ENCODE peak calls at places on chromosomes 16 and 17, in four cellular contexts. K is PC-3, T is neural crest cell, V is HFFc6. C is an unnamed sample.

GRCh38 chr17:82231562-82232321 is 2.9 kb downstream of the SLC16A3 start:
- DNase-seq in K (peak), T (peak), V (no peak), C (peak)

GRCh38 chr17:82876602-82877391 is 37.0 kb upstream of the ZNF750 start:
- DNase-seq in K (peak), T (peak), V (peak), C (peak)

GRCh38 chr16:70523013-70523620 is at the start of gene COG4:
- DNase-seq in K (peak), T (peak), V (peak), C (peak)

GRCh38 chr17:53607475-53607874 is 215.3 kb upstream of the KIF2B start:
- DNase-seq in K (no peak), T (no peak), V (no peak), C (no peak)

GRCh38 chr16:4358831-4359561 is 7.9 kb upstream of the PAM16 start:
- DNase-seq in K (peak), T (peak), V (no peak), C (peak)

GRCh38 chr16:23061669-23062068 is 87.6 kb downstream of the USP31 start:
- DNase-seq in K (no peak), T (no peak), V (peak), C (no peak)

GRCh38 chr16:53043462-53043861 is 9.2 kb downstream of the CHD9NB start:
- DNase-seq in K (no peak), T (no peak), V (no peak), C (no peak)

GRCh38 chr16:27097671-27098275 is 31.0 kb downstream of the C16orf82 start:
- DNase-seq in K (no peak), T (no peak), V (no peak), C (no peak)

GRCh38 chr16:27431773-27432599 is 30.0 kb downstream of the IL21R start:
- DNase-seq in K (peak), T (no peak), V (peak), C (no peak)

GRCh38 chr17:14351493-14351892 is 50.6 kb downstream of the HS3ST3B1 start:
- DNase-seq in K (no peak), T (no peak), V (no peak), C (no peak)

GRCh38 chr17:42783062-42783777 is 2.8 kb downstream of the WNK4 start:
- DNase-seq in K (peak), T (no peak), V (peak), C (no peak)

GRCh38 chr17:1013729-1014090 is 16.8 kb downstream of the TIMM22 start:
- DNase-seq in K (no peak), T (no peak), V (no peak), C (no peak)

GRCh38 chr17:17689312-17689711 is 8.1 kb downstream of the RAI1 start:
- DNase-seq in K (no peak), T (no peak), V (no peak), C (no peak)

GRCh38 chr16:31262084-31262483 is 2.3 kb downstream of the ITGAM start:
- DNase-seq in K (no peak), T (no peak), V (no peak), C (no peak)

GRCh38 chr17:42087736-42088705 is 10.3 kb downstream of the ZNF385C start:
- DNase-seq in K (no peak), T (no peak), V (no peak), C (peak)

GRCh38 chr17:78205124-78205775 is 8.8 kb upstream of the BIRC5 start:
- DNase-seq in K (no peak), T (no peak), V (no peak), C (no peak)

GRCh38 chr17:20908373-20909273 is 134.2 kb downstream of the USP22 start:
- DNase-seq in K (peak), T (peak), V (peak), C (peak)

GRCh38 chr17:80838381-80839345 is 153.0 kb upstream of the CHMP6 start:
- DNase-seq in K (no peak), T (no peak), V (no peak), C (no peak)

GRCh38 chr17:38556234-38556633 is 49.5 kb downstream of the SRCIN1 start:
- DNase-seq in K (peak), T (no peak), V (no peak), C (no peak)

GRCh38 chr17:7047566-7047965 is 3.7 kb upstream of the SLC16A11 start:
- DNase-seq in K (peak), T (no peak), V (no peak), C (no peak)

GRCh38 chr17:9024497-9024896 is 3.2 kb downstream of the NTN1 start:
- DNase-seq in K (no peak), T (no peak), V (no peak), C (no peak)

GRCh38 chr17:38885044-38885727 is 15.3 kb downstream of the LASP1 start:
- DNase-seq in K (no peak), T (no peak), V (no peak), C (no peak)

GRCh38 chr16:72242757-72243156 is 70.8 kb upstream of the PMFBP1 start:
- DNase-seq in K (no peak), T (no peak), V (no peak), C (no peak)

GRCh38 chr16:77289331-77289809 is 90.2 kb downstream of the SYCE1L start:
- DNase-seq in K (peak), T (no peak), V (peak), C (peak)

GRCh38 chr17:72506773-72507172 is 386.0 kb downstream of the SOX9 start:
- DNase-seq in K (no peak), T (no peak), V (no peak), C (no peak)

GRCh38 chr17:3695723-3696411 is at the start of gene P2RX5:
- DNase-seq in K (peak), T (no peak), V (no peak), C (peak)

GRCh38 chr16:23025692-23026305 is 123.5 kb downstream of the USP31 start:
- DNase-seq in K (peak), T (no peak), V (peak), C (no peak)

GRCh38 chr16:66097746-66098145 is 268.7 kb upstream of the CDH5 start:
- DNase-seq in K (no peak), T (no peak), V (no peak), C (no peak)

GRCh38 chr17:6162216-6162615 is 92.0 kb downstream of the WSCD1 start:
- DNase-seq in K (no peak), T (no peak), V (no peak), C (no peak)

GRCh38 chr17:48374650-48375230 is 55.3 kb downstream of the SKAP1 start:
- DNase-seq in K (peak), T (no peak), V (peak), C (peak)

GRCh38 chr17:63293310-63293709 is 152.8 kb downstream of the CYB561 start:
- DNase-seq in K (peak), T (no peak), V (peak), C (no peak)

GRCh38 chr16:15457390-15457789 is 23.0 kb downstream of the BMERB1 start:
- DNase-seq in K (no peak), T (no peak), V (no peak), C (no peak)

GRCh38 chr16:56334761-56335160 is 90.6 kb downstream of the AMFR start:
- DNase-seq in K (no peak), T (no peak), V (no peak), C (no peak)

GRCh38 chr16:56330476-56330875 is 94.9 kb downstream of the AMFR start:
- DNase-seq in K (peak), T (no peak), V (no peak), C (no peak)

GRCh38 chr16:56331915-56332314 is 93.4 kb downstream of the AMFR start:
- DNase-seq in K (no peak), T (no peak), V (no peak), C (no peak)

GRCh38 chr16:56331399-56331798 is 93.9 kb downstream of the AMFR start:
- DNase-seq in K (no peak), T (no peak), V (no peak), C (no peak)

DNA sequence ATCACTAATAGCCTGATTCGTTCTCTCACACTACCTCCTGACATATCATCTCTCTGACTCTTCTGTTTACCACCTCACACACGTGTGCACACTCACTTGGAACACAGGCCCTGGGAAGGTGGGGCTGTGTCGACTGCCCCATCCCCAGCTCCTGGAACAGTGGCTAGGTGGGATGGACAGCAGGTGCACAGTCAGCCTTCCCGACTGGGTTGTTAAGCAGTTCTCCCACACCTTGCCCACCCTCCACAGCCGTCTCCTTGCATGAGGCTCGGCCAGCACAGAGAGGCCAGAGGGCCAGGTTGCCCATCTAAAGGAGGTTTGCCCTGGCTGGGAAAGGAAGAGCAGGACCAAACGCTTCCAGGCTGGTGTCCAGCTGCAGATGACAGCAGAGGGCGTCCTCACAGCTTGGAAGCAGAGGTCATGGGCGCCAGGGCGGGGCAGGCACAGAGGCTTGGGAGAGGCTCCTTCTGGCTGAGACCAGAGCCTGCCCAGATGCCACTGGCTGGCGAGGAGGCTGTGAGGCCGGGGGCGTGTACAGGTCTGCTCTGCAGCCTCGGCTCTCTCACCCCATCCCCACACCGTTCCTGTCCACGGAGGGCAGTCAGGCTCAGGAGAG is 92.8 kb downstream of the AMFR start:
- DNase-seq in K (peak), T (peak), V (peak), C (peak)
- TF ChIP-seq CTCF in K (peak), T (peak), V (peak), C (peak)

DNA sequence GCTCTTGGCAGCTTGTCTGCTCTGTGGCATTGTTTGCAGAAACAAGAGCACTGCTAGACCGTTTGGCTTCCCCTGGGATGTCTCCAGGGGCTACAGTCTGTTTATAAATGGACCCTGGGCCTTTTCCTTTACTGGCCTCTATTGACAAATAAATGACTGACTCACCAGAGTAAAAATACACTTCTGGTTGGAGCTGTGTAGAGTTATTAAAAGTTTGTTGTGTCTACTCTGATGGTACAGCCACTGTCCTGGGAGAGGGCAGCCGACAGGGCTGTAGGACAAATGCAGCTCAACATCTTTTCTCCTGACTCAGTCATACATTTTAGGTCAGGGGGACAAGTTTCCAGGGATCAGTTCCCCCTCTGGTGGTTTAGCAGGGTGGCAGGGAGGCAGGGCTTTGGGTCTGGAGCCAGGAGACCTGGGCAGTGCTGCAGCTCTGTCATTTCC is 30.0 kb downstream of the FOXL1 start:
- DNase-seq in K (no peak), T (no peak), V (no peak), C (no peak)
- TF ChIP-seq CTCF in K (no peak), T (no peak), V (peak), C (no peak)

DNA sequence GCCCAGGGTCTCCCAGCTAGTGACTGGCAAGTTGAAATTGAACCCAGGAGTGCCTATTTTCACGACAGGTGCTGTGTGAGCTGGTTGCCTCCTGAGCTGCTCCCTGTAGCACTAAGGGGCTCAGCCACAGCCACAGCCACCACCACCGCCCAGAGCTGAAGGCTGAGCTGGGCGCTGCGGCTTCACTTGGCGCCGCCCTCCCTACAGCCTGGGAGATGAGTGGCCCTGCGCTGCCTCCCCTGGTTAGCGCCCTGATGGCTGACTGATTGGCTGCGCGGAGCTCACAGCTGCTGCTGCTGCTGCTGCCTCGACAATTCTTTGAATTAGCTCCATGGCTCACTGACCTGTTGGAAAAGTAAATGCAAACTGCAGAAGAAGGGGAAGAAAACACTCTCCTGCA is 91.8 kb upstream of the TMEM132E start:
- DNase-seq in K (no peak), T (no peak), V (no peak), C (no peak)
- TF ChIP-seq CTCF in K (no peak), T (no peak), V (no peak), C (no peak)

GRCh38 chr17:75855310-75856061 is at the start of gene WBP2:
- DNase-seq in K (peak), T (peak), V (peak), C (peak)
- TF ChIP-seq CTCF in K (no peak), T (peak), V (peak), C (no peak)

GRCh38 chr17:66625321-66625767 is 209.6 kb upstream of the CACNG5 start:
- DNase-seq in K (peak), T (no peak), V (peak), C (no peak)
- TF ChIP-seq CTCF in K (peak), T (peak), V (peak), C (peak)

GRCh38 chr16:84074721-84075120 is 32.1 kb upstream of the SLC38A8 start:
- DNase-seq in K (no peak), T (no peak), V (no peak), C (no peak)
- TF ChIP-seq CTCF in K (no peak), T (no peak), V (no peak), C (no peak)

GRCh38 chr17:45784583-45785372 is 658 bp downstream of the CRHR1 start:
- DNase-seq in K (peak), T (peak), V (no peak), C (peak)
- TF ChIP-seq CTCF in K (no peak), T (no peak), V (no peak), C (no peak)

GRCh38 chr17:32757963-32758362 is 119.0 kb downstream of the MYO1D start:
- DNase-seq in K (no peak), T (no peak), V (peak), C (no peak)

GRCh38 chr17:32756696-32757095 is 120.2 kb downstream of the MYO1D start:
- DNase-seq in K (no peak), T (no peak), V (no peak), C (no peak)

GRCh38 chr17:32752934-32753333 is 124.0 kb downstream of the MYO1D start:
- DNase-seq in K (no peak), T (no peak), V (no peak), C (no peak)

GRCh38 chr17:32759476-32759875 is 117.4 kb downstream of the MYO1D start:
- DNase-seq in K (no peak), T (no peak), V (no peak), C (no peak)

GRCh38 chr17:32755045-32755805 is 121.7 kb downstream of the MYO1D start:
- DNase-seq in K (peak), T (no peak), V (peak), C (no peak)
- TF ChIP-seq CTCF in K (peak), T (peak), V (peak), C (peak)